ENCODE peak calls at places on chromosomes 5 and 9, in seven cellular contexts. N is lung, D is GM23338, I is suprapubic skin, J is right lobe of liver, P is ovary, M is stomach. T is an unnamed sample.

GRCh38 chr9:123749580-123750202 is 180.2 kb downstream of the DENND1A start:
- DNase-seq in D (peak; percentile 42), I (no peak), P (no peak), N (no peak), J (no peak), M (no peak), T (no peak)

GRCh38 chr9:137189297-137190295 is 1.1 kb downstream of the SSNA1 start:
- DNase-seq in M (peak; percentile 51), N (no peak), D (no peak), P (no peak), I (no peak), J (no peak), T (no peak)

GRCh38 chr9:35756275-35756742 is 2.2 kb upstream of the MSMP start:
- DNase-seq in I (no peak), N (peak; percentile 79), P (peak; percentile 64), D (peak; percentile 92), M (peak; percentile 74), J (no peak), T (peak; percentile 68)

GRCh38 chr5:160159991-160160826 is 41.0 kb upstream of the PWWP2A start:
- DNase-seq in J (no peak), P (no peak), D (peak; percentile 96), M (peak; percentile 51), I (no peak), N (no peak), T (no peak)

GRCh38 chr5:10760033-10760975 is 730 bp downstream of the DAP start:
- DNase-seq in M (peak; percentile 78), D (peak; percentile 67), I (no peak), J (peak; percentile 87), P (peak; percentile 60), N (peak; percentile 65), T (no peak)

GRCh38 chr5:37838152-37838932 is 1.5 kb downstream of the GDNF start:
- DNase-seq in M (no peak), N (no peak), I (no peak), D (peak; percentile 79), J (no peak), P (peak; percentile 29), T (no peak)

GRCh38 chr9:71663931-71664459 is 104.3 kb downstream of the CEMIP2 start:
- DNase-seq in I (no peak), P (no peak), D (peak; percentile 67), J (no peak), N (no peak), M (no peak), T (no peak)

GRCh38 chr9:22240619-22241018 is 206.0 kb upstream of the DMRTA1 start:
- DNase-seq in I (no peak), P (no peak), J (no peak), N (no peak), M (no peak), D (no peak), T (no peak)

GRCh38 chr9:70773579-70773978 is 347.8 kb downstream of the TRPM3 start:
- DNase-seq in D (no peak), N (no peak), M (no peak), I (no peak), P (no peak), J (no peak), T (no peak)

GRCh38 chr5:130471-131175 is 38.7 kb downstream of the PLEKHG4B start:
- DNase-seq in M (no peak), D (peak; percentile 14), I (no peak), N (no peak), P (no peak), J (no peak), T (no peak)

GRCh38 chr9:38482918-38483592 is 58.8 kb upstream of the IGFBPL1 start:
- DNase-seq in N (no peak), I (no peak), M (no peak), D (peak; percentile 31), P (no peak), J (no peak), T (no peak)

GRCh38 chr5:147223951-147224791 is 10.7 kb upstream of the STK32A start:
- DNase-seq in I (no peak), D (peak; percentile 73), N (peak; percentile 41), J (no peak), M (peak; percentile 31), P (peak; percentile 63), T (no peak)

GRCh38 chr9:87642330-87643110 is 83.4 kb upstream of the CTSL start:
- DNase-seq in M (no peak), I (no peak), P (no peak), D (no peak), N (no peak), J (no peak), T (no peak)

GRCh38 chr5:156327306-156327705 is 342 bp downstream of the SGCD start:
- DNase-seq in P (no peak), J (no peak), I (no peak), D (no peak), N (no peak), M (no peak), T (no peak)

GRCh38 chr5:59174248-59174844 is 591.5 kb downstream of the RAB3C start:
- DNase-seq in M (no peak), J (no peak), I (no peak), D (peak; percentile 75), P (peak; percentile 31), N (peak; percentile 30), T (no peak)

GRCh38 chr9:121185178-121185745 is 16.4 kb downstream of the RAB14 start:
- DNase-seq in I (no peak), P (no peak), J (no peak), N (no peak), M (no peak), D (no peak), T (no peak)

GRCh38 chr9:94801685-94802084 is 75.2 kb downstream of the AOPEP start:
- DNase-seq in J (no peak), N (no peak), M (no peak), I (no peak), P (no peak), D (no peak), T (no peak)

GRCh38 chr9:70963554-70963953 is 157.9 kb downstream of the TRPM3 start:
- DNase-seq in I (no peak), D (no peak), J (no peak), P (no peak), N (no peak), M (no peak), T (no peak)

GRCh38 chr5:149913449-149914419 is 30.9 kb downstream of the PDE6A start:
- DNase-seq in J (no peak), P (no peak), N (no peak), D (no peak), M (no peak), I (no peak), T (no peak)

GRCh38 chr5:149411738-149412519 is 32.8 kb upstream of the IL17B start:
- DNase-seq in I (no peak), P (no peak), J (no peak), D (no peak), N (no peak), M (no peak), T (peak; percentile 40)

GRCh38 chr5:1761453-1761755 is 38.2 kb downstream of the MRPL36 start:
- DNase-seq in M (no peak), D (no peak), P (peak; percentile 8), I (no peak), J (no peak), N (no peak), T (peak; percentile 16)

GRCh38 chr5:65482727-65483473 is 1.2 kb upstream of the ADAMTS6 start:
- DNase-seq in D (peak; percentile 85), J (no peak), P (peak; percentile 22), I (no peak), N (no peak), M (no peak), T (no peak)

GRCh38 chr5:83988293-83988685 is 267.6 kb upstream of the HAPLN1 start:
- DNase-seq in N (no peak), P (no peak), M (no peak), J (no peak), I (no peak), D (no peak), T (no peak)

GRCh38 chr9:4665357-4665756 is 923 bp downstream of the SPATA6L start:
- DNase-seq in I (no peak), D (no peak), M (no peak), P (no peak), N (no peak), J (no peak), T (no peak)

GRCh38 chr9:124887832-124888231 is 25.9 kb downstream of the ARPC5L start:
- DNase-seq in J (no peak), N (no peak), I (no peak), M (no peak), P (no peak), D (no peak), T (no peak)

GRCh38 chr9:78620764-78621163 is 323.8 kb downstream of the PSAT1 start:
- DNase-seq in P (no peak), D (no peak), N (no peak), J (no peak), M (no peak), I (no peak), T (no peak)

GRCh38 chr9:97529363-97530076 is 28.1 kb downstream of the TMOD1 start:
- DNase-seq in N (peak; percentile 39), D (no peak), I (no peak), M (no peak), P (peak; percentile 58), J (no peak), T (no peak)
- H3K27ac ChIP-seq in N (peak overlapping the region; percentile 83), D (no peak overlapping the region), I (no peak overlapping the region), M (no peak overlapping the region), P (peak overlapping the region; percentile 86), J (peak overlapping the region; percentile 1), T (no peak overlapping the region)

GRCh38 chr5:88948746-88949600 is 66.0 kb upstream of the MEF2C start:
- DNase-seq in I (no peak), P (no peak), J (no peak), D (peak; percentile 41), M (no peak), N (no peak), T (no peak)
- H3K27ac ChIP-seq in I (no peak overlapping the region), P (peak overlapping the region; percentile 5), J (no peak overlapping the region), D (peak overlapping the region; percentile 16), M (no peak overlapping the region), N (no peak overlapping the region), T (peak overlapping the region; percentile 67)

DNA sequence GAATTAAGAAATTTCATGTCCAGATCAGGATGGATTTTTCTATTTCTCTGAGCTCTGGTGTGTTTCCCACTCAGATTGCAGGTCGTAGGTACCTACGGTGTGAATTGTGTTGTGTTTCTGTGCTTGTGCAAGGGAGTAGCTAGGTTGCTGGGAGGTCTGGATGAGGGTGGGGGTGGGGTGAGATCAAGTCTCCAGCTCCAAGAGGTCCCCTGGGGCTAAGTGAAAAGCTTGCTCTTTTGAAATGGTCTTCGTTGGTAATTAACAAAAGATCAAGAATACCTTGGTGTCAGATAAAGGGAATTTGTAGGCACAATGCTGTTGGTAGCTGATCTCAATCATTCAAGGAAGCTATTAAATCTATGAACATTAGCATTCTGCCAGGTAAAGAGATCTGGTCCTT is 988 bp upstream of the PCDHGC4 start:
- DNase-seq in I (no peak), N (no peak), J (no peak), M (no peak), P (no peak), D (peak; percentile 65), T (no peak)
- H3K27ac ChIP-seq in I (no peak overlapping the region), N (no peak overlapping the region), J (no peak overlapping the region), M (no peak overlapping the region), P (no peak overlapping the region), D (no peak overlapping the region), T (no peak overlapping the region)

DNA sequence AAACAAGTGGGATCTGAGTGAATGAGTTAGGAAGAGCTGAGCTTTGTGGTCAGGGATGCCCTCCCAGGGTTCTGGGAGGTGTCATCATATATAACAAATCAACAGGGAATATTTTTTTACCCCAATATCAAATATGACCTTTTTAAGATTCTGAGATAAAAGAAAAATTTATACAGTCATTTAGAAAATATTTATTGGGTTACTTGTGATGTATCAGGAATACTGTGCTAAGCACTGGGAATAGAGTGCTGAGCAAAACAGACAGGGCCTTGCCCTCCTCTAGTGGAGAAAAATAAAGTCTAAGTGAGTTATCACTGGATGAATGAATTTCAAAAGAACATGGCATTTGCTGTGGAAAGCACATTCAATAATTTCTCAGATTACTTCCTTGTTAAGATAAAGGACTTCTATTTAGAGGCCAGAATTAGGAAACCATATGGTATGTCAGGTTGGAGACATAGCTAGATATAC is 102.9 kb downstream of the BOD1 start:
- DNase-seq in I (no peak), M (no peak), D (no peak), P (no peak), N (no peak), J (no peak), T (no peak)
- H3K27ac ChIP-seq in I (no peak overlapping the region), M (no peak overlapping the region), D (no peak overlapping the region), P (no peak overlapping the region), N (no peak overlapping the region), J (no peak overlapping the region), T (no peak overlapping the region)